ENCODE peak calls at places on chromosomes 7 and 10, in ten cellular contexts. Y is left colon; Z is Panc1; C is stimulated activated naive B cell treated with anti-CD40 and anti-IgM and Interleukin-4, amounts not matched to agents 10 μg/mL and 1 μg/mL and 100 μg/mL, for 72 hours; J is left lung; O is left cardiac atrium; K is T-helper 17 cell; B is activated CD8-positive, alpha-beta T cell treated with anti-CD3 and anti-CD28 coated beads for 36 hours; G is left ventricle myocardium superior; A is A549. X is an unnamed sample.

GRCh38 chr7:41252957-41253356 is 449.9 kb downstream of the INHBA start:
- ATAC-seq in Y (no peak), Z (no peak), C (no peak), J (no peak), O (no peak), K (no peak), B (no peak), G (no peak), A (no peak), X (no peak)

GRCh38 chr10:3203198-3203597 is 30.6 kb upstream of the PITRM1 start:
- ATAC-seq in Y (no peak), Z (peak), C (no peak), J (no peak), O (no peak), K (peak), B (peak), G (no peak), A (no peak), X (no peak)

GRCh38 chr7:29408841-29409243 is 154.8 kb upstream of the PRR15 start:
- ATAC-seq in Y (peak), Z (peak), C (peak), J (peak), O (peak), K (peak), B (peak), G (peak), A (peak), X (no peak)

GRCh38 chr7:73397521-73397934 is 36.0 kb upstream of the FZD9 start:
- ATAC-seq in Y (no peak), Z (no peak), C (no peak), J (no peak), O (no peak), K (no peak), B (no peak), G (peak), A (no peak), X (no peak)

GRCh38 chr7:101563198-101563901 is 65.7 kb downstream of the MYL10 start:
- ATAC-seq in Y (peak), Z (peak), C (no peak), J (no peak), O (no peak), K (no peak), B (no peak), G (no peak), A (peak), X (no peak)

GRCh38 chr10:95963992-95964391 is 56.2 kb downstream of the CC2D2B start:
- ATAC-seq in Y (no peak), Z (no peak), C (peak), J (no peak), O (no peak), K (peak), B (peak), G (no peak), A (no peak), X (no peak)

GRCh38 chr7:82506702-82507101 is 63.1 kb upstream of the CACNA2D1 start:
- ATAC-seq in Y (no peak), Z (peak), C (no peak), J (no peak), O (peak), K (no peak), B (no peak), G (peak), A (peak), X (no peak)

GRCh38 chr10:89250814-89251416 is 660 bp downstream of the LIPA start:
- ATAC-seq in Y (no peak), Z (no peak), C (no peak), J (no peak), O (no peak), K (no peak), B (no peak), G (no peak), A (no peak), X (no peak)

GRCh38 chr10:71837085-71837827 is 13.8 kb downstream of the PSAP start:
- ATAC-seq in Y (no peak), Z (peak), C (no peak), J (peak), O (no peak), K (no peak), B (peak), G (peak), A (peak), X (no peak)

GRCh38 chr7:26151096-26151495 is 902 bp upstream of the NFE2L3 start:
- ATAC-seq in Y (no peak), Z (no peak), C (no peak), J (no peak), O (no peak), K (no peak), B (no peak), G (no peak), A (no peak), X (no peak)

X was measured in stimulated activated memory B cell treated with anti-CD40 and anti-IgM and Interleukin-4, amounts not matched to agents 10 μg/mL and 1 μg/mL and 100 μg/mL, for 72 hours.